ENCODE peak calls at places on chromosomes 13 and 19, in five cellular contexts. L, R, S, G and D are unnamed samples.

GRCh38 chr19:18915639-18916038 is 3.5 kb downstream of the COPE start:
- DNase-seq in L (no peak), R (peak; percentile 36), S (peak; percentile 83), G (no peak), D (no peak)

GRCh38 chr13:94431569-94431968 is 47.9 kb downstream of the DCT start:
- DNase-seq in L (no peak), R (no peak), S (no peak), G (no peak), D (no peak)

GRCh38 chr19:13959962-13960862 is 7.9 kb downstream of the DCAF15 start:
- DNase-seq in L (no peak), R (no peak), S (no peak), G (no peak), D (no peak)

GRCh38 chr13:113275387-113275786 is 21.7 kb upstream of the LAMP1 start:
- DNase-seq in L (no peak), R (peak; percentile 50), S (no peak), G (no peak), D (no peak)

GRCh38 chr19:1942078-1942933 is 1.3 kb downstream of the CSNK1G2 start:
- DNase-seq in L (peak; percentile 42), R (peak; percentile 75), S (no peak), G (peak; percentile 87), D (peak; percentile 88)

GRCh38 chr19:18972301-18972831 is 31.3 kb upstream of the HOMER3 start:
- DNase-seq in L (no peak), R (no peak), S (no peak), G (no peak), D (no peak)

GRCh38 chr19:58229255-58229639 is 533 bp downstream of the ZNF544 start:
- DNase-seq in L (no peak), R (no peak), S (no peak), G (no peak), D (no peak)

GRCh38 chr19:14979498-14980255 is at the start of gene SLC1A6:
- DNase-seq in L (no peak), R (no peak), S (no peak), G (no peak), D (no peak)

GRCh38 chr13:33351324-33351723 is 65.8 kb upstream of the STARD13 start:
- DNase-seq in L (no peak), R (no peak), S (no peak), G (no peak), D (no peak)

GRCh38 chr13:113828282-113828825 is 35.5 kb downstream of the GAS6 start:
- DNase-seq in L (no peak), R (no peak), S (no peak), G (peak; percentile 34), D (no peak)

GRCh38 chr13:94556646-94557045 is 39.3 kb downstream of the TGDS start:
- DNase-seq in L (no peak), R (no peak), S (no peak), G (no peak), D (no peak)

GRCh38 chr13:108407495-108407894 is 138.0 kb downstream of the TNFSF13B start:
- DNase-seq in L (peak; percentile 2), R (no peak), S (no peak), G (no peak), D (no peak)

GRCh38 chr13:111292710-111293485 is 27.5 kb upstream of the TEX29 start:
- DNase-seq in L (no peak), R (no peak), S (no peak), G (no peak), D (no peak)

GRCh38 chr19:370641-371330 is 26.2 kb upstream of the MIER2 start:
- DNase-seq in L (no peak), R (no peak), S (peak; percentile 31), G (no peak), D (no peak)

GRCh38 chr13:37127706-37128241 is 22.3 kb upstream of the CSNK1A1L start:
- DNase-seq in L (no peak), R (no peak), S (no peak), G (no peak), D (no peak)

GRCh38 chr19:37362733-37363132 is 8.2 kb upstream of the ZNF527 start:
- DNase-seq in L (no peak), R (no peak), S (no peak), G (no peak), D (no peak)

GRCh38 chr19:4099054-4099764 is 24.7 kb downstream of the MAP2K2 start:
- DNase-seq in L (no peak), R (no peak), S (no peak), G (peak; percentile 82), D (peak; percentile 87)

GRCh38 chr13:30520571-30520970 is 54.8 kb upstream of the HMGB1 start:
- DNase-seq in L (no peak), R (no peak), S (no peak), G (no peak), D (no peak)

GRCh38 chr19:35860436-35860817 is 3.7 kb downstream of the KIRREL2 start:
- DNase-seq in L (no peak), R (no peak), S (no peak), G (no peak), D (no peak)

GRCh38 chr13:44866512-44866911 is 122.8 kb downstream of the NUFIP1 start:
- DNase-seq in L (no peak), R (no peak), S (no peak), G (no peak), D (no peak)

GRCh38 chr19:8108560-8109445 is 40.6 kb downstream of the FBN3 start:
- DNase-seq in L (no peak), R (no peak), S (no peak), G (peak; percentile 28), D (no peak)

GRCh38 chr13:50643055-50643454 is 200.4 kb downstream of the DLEU7 start:
- DNase-seq in L (no peak), R (no peak), S (no peak), G (no peak), D (no peak)

GRCh38 chr13:52159159-52159982 is at the start of gene NEK3:
- DNase-seq in L (no peak), R (peak; percentile 66), S (peak; percentile 64), G (peak; percentile 75), D (peak; percentile 85)
- H3K27ac ChIP-seq in L (peak within 1 kb of the TSS; percentile 13), R (peak within 1 kb of the TSS; percentile 85), S (peak within 1 kb of the TSS; percentile 93), G (peak within 1 kb of the TSS; percentile 88), D (peak within 1 kb of the TSS; percentile 87)

GRCh38 chr19:12864721-12865715 is 16.2 kb downstream of the DNASE2 start:
- DNase-seq in L (no peak), R (peak; percentile 55), S (no peak), G (no peak), D (no peak)
- TF ChIP-seq CTCF in L (no peak), R (no peak), S (no peak), G (no peak), D (no peak)

GRCh38 chr19:6464070-6464873 is at the start of gene CRB3:
- DNase-seq in L (no peak), R (peak; percentile 96), S (no peak), G (peak; percentile 93), D (peak; percentile 96)

GRCh38 chr19:6457958-6458694 is 1.5 kb downstream of the SLC25A23 start:
- DNase-seq in L (peak; percentile 44), R (no peak), S (no peak), G (no peak), D (no peak)

GRCh38 chr19:6458695-6459355 is 767 bp downstream of the SLC25A23 start:
- DNase-seq in L (no peak), R (peak; percentile 53), S (no peak), G (no peak), D (no peak)

GRCh38 chr19:6459356-6460098 is at the start of gene SLC25A23:
- DNase-seq in L (peak; percentile 40), R (peak; percentile 74), S (peak; percentile 68), G (peak; percentile 77), D (peak; percentile 89)

DNA sequence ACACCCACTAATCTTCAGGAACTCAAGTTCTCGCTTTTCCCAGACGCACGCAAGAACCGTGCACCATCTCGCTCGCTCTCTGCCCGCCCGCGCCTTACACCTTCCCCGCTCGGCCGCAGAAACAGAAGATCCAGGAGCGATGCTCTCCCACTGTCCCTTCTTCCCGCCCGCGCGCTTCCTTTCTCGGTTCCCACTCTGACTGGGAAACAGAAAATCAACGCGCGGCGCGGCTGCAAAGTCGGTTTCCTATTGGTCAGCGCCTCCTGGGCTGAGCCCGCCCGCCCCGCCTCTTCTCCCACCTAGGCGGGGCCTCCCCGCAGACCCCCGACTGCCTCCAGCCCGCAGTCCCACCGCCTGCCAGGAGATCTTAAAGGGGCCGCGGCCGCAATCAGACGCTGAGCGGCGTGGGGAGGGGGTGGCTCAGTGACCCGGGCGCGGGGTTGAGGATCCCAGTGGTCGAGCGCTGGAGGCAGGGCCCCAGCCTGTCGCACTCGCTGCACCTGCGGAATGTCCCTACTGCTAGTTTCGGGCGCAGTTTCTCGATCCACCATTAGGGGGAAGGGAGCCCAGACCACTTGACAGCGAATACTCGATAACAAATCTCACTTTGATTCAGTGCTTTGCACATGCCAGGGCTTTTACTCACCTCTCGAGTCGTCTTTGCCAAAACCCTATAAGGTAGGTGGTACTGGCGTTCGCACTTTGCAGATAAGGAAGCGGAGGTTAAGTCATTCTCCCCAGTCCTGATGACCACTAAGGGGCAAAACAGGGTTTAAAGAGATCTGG is 700 bp upstream of the SLC25A23 start:
- DNase-seq in L (peak; percentile 89), R (peak; percentile 97), S (peak; percentile 99), G (peak; percentile 97), D (peak; percentile 98)
- H3K4me3 ChIP-seq in L (peak overlapping the region; percentile 80), R (peak overlapping the region; percentile 97), S (peak overlapping the region; percentile 88), G (peak overlapping the region; percentile 73), D (peak overlapping the region; percentile 84)

GRCh38 chr13:99123101-99124045 is 77.3 kb upstream of the UBAC2 start:
- DNase-seq in L (no peak), R (no peak), S (no peak), G (no peak), D (no peak)
- H3K27ac ChIP-seq in L (no peak overlapping the region), R (no peak overlapping the region), S (no peak overlapping the region), G (no peak overlapping the region), D (no peak overlapping the region)

GRCh38 chr13:110163020-110163658 is 143.8 kb downstream of the COL4A1 start:
- DNase-seq in L (no peak), R (no peak), S (no peak), G (no peak), D (no peak)

GRCh38 chr13:110158201-110158600 is 148.8 kb downstream of the COL4A1 start:
- DNase-seq in L (no peak), R (no peak), S (no peak), G (no peak), D (no peak)

GRCh38 chr13:110161112-110161897 is 145.7 kb downstream of the COL4A1 start:
- DNase-seq in L (no peak), R (no peak), S (no peak), G (peak; percentile 72), D (no peak)

GRCh38 chr13:110164706-110165105 is 142.3 kb downstream of the COL4A1 start:
- DNase-seq in L (no peak), R (no peak), S (no peak), G (no peak), D (no peak)

DNA sequence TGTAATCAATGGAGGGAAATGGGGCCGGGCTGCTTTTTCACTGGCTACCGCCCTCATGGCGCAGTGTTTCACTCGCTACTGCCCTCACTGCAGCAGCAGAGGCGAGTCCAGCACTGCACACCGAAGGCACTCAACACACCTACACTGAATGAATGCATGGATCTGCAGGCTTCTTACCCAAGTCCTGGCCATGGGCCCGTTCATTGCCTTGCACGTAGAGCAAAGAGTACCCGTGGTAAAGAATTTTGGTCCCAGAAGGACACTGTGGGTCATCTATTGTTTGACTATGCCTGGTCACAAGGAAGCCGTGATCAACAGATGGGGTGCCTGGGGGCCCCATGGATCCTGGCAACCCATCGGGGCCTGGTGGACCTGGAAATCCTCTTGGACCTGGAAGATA is 144.9 kb downstream of the COL4A1 start:
- DNase-seq in L (no peak), R (no peak), S (no peak), G (no peak), D (no peak)
- TF ChIP-seq CTCF in L (no peak), R (no peak), S (no peak), G (no peak), D (no peak)

GRCh38 chr19:49362926-49363264 is 679 bp upstream of the TEAD2 start:
- DNase-seq in L (no peak), R (peak; percentile 30), S (no peak), G (no peak), D (peak; percentile 71)
- H3K4me3 ChIP-seq in L (peak overlapping the region; percentile 1), R (peak overlapping the region; percentile 63), S (no peak overlapping the region), G (peak overlapping the region; percentile 81), D (peak overlapping the region; percentile 76)